ENCODE peak calls at places on chromosomes 11 and 22, in ten cellular contexts. One of them, this sample, is unnamed.

GRCh38 chr11:117781650-117782049 is 15.4 kb downstream of the DSCAML1 start:
- DNase-seq in OCI-M1: no peak
- DNase-seq in activated gamma-delta T cell treated with anti-CD3 and anti-CD28 coated beads, Interleukin-2, amount 50 U/mL, for 16 hours: no peak
- DNase-seq in HFFc6: no peak
- DNase-seq in hypothalamus: no peak
- DNase-seq in COR-L47: no peak
- DNase-seq in endothelial cell: no peak
- DNase-seq in H7: no peak
- DNase-seq in effector memory CD4-positive, alpha-beta T cell: no peak
- DNase-seq in iris pigment epithelial cell: no peak
- DNase-seq in this sample: no peak

GRCh38 chr22:39518124-39518786 is 2.1 kb upstream of the ATF4 start:
- DNase-seq in OCI-M1: peak; percentile 44
- DNase-seq in activated gamma-delta T cell treated with anti-CD3 and anti-CD28 coated beads, Interleukin-2, amount 50 U/mL, for 16 hours: no peak
- DNase-seq in HFFc6: no peak
- DNase-seq in hypothalamus: no peak
- DNase-seq in COR-L47: no peak
- DNase-seq in endothelial cell: no peak
- DNase-seq in H7: no peak
- DNase-seq in effector memory CD4-positive, alpha-beta T cell: no peak
- DNase-seq in iris pigment epithelial cell: peak; percentile 28
- DNase-seq in this sample: no peak

GRCh38 chr11:45379162-45379863 is 93.2 kb upstream of the SYT13 start:
- DNase-seq in OCI-M1: no peak
- DNase-seq in activated gamma-delta T cell treated with anti-CD3 and anti-CD28 coated beads, Interleukin-2, amount 50 U/mL, for 16 hours: no peak
- DNase-seq in HFFc6: no peak
- DNase-seq in hypothalamus: no peak
- DNase-seq in COR-L47: no peak
- DNase-seq in endothelial cell: no peak
- DNase-seq in H7: no peak
- DNase-seq in effector memory CD4-positive, alpha-beta T cell: no peak
- DNase-seq in iris pigment epithelial cell: no peak
- DNase-seq in this sample: no peak

GRCh38 chr11:65552413-65552951 is 5.7 kb downstream of the LTBP3 start:
- DNase-seq in OCI-M1: no peak
- DNase-seq in activated gamma-delta T cell treated with anti-CD3 and anti-CD28 coated beads, Interleukin-2, amount 50 U/mL, for 16 hours: no peak
- DNase-seq in HFFc6: no peak
- DNase-seq in hypothalamus: no peak
- DNase-seq in COR-L47: no peak
- DNase-seq in endothelial cell: no peak
- DNase-seq in H7: no peak
- DNase-seq in effector memory CD4-positive, alpha-beta T cell: no peak
- DNase-seq in iris pigment epithelial cell: no peak
- DNase-seq in this sample: no peak

GRCh38 chr22:31276426-31277167 is 15.7 kb downstream of the PIK3IP1 start:
- DNase-seq in OCI-M1: no peak
- DNase-seq in activated gamma-delta T cell treated with anti-CD3 and anti-CD28 coated beads, Interleukin-2, amount 50 U/mL, for 16 hours: no peak
- DNase-seq in HFFc6: no peak
- DNase-seq in hypothalamus: no peak
- DNase-seq in COR-L47: no peak
- DNase-seq in endothelial cell: no peak
- DNase-seq in H7: no peak
- DNase-seq in effector memory CD4-positive, alpha-beta T cell: no peak
- DNase-seq in iris pigment epithelial cell: no peak
- DNase-seq in this sample: no peak

GRCh38 chr11:63572026-63572688 is 9.0 kb upstream of the PLAAT2 start:
- DNase-seq in OCI-M1: peak; percentile 48
- DNase-seq in activated gamma-delta T cell treated with anti-CD3 and anti-CD28 coated beads, Interleukin-2, amount 50 U/mL, for 16 hours: no peak
- DNase-seq in HFFc6: no peak
- DNase-seq in hypothalamus: no peak
- DNase-seq in COR-L47: no peak
- DNase-seq in endothelial cell: no peak
- DNase-seq in H7: no peak
- DNase-seq in effector memory CD4-positive, alpha-beta T cell: no peak
- DNase-seq in iris pigment epithelial cell: no peak
- DNase-seq in this sample: no peak

GRCh38 chr11:112539741-112540140 is 279.1 kb upstream of the PLET1 start:
- DNase-seq in OCI-M1: no peak
- DNase-seq in activated gamma-delta T cell treated with anti-CD3 and anti-CD28 coated beads, Interleukin-2, amount 50 U/mL, for 16 hours: no peak
- DNase-seq in HFFc6: no peak
- DNase-seq in hypothalamus: no peak
- DNase-seq in COR-L47: no peak
- DNase-seq in endothelial cell: no peak
- DNase-seq in H7: no peak
- DNase-seq in effector memory CD4-positive, alpha-beta T cell: no peak
- DNase-seq in iris pigment epithelial cell: no peak
- DNase-seq in this sample: no peak

GRCh38 chr11:6353367-6353987 is 33.2 kb upstream of the CAVIN3 start:
- DNase-seq in OCI-M1: peak; percentile 68
- DNase-seq in activated gamma-delta T cell treated with anti-CD3 and anti-CD28 coated beads, Interleukin-2, amount 50 U/mL, for 16 hours: peak; percentile 30
- DNase-seq in HFFc6: peak; percentile 7
- DNase-seq in hypothalamus: no peak
- DNase-seq in COR-L47: peak; percentile 75
- DNase-seq in endothelial cell: peak; percentile 70
- DNase-seq in H7: peak; percentile 86
- DNase-seq in effector memory CD4-positive, alpha-beta T cell: peak; percentile 34
- DNase-seq in iris pigment epithelial cell: peak; percentile 28
- DNase-seq in this sample: peak; percentile 96

GRCh38 chr11:120805960-120806555 is 217.8 kb upstream of the TBCEL start:
- DNase-seq in OCI-M1: no peak
- DNase-seq in activated gamma-delta T cell treated with anti-CD3 and anti-CD28 coated beads, Interleukin-2, amount 50 U/mL, for 16 hours: no peak
- DNase-seq in HFFc6: no peak
- DNase-seq in hypothalamus: no peak
- DNase-seq in COR-L47: no peak
- DNase-seq in endothelial cell: no peak
- DNase-seq in H7: no peak
- DNase-seq in effector memory CD4-positive, alpha-beta T cell: no peak
- DNase-seq in iris pigment epithelial cell: no peak
- DNase-seq in this sample: no peak

GRCh38 chr22:50587407-50587806 is 4.8 kb upstream of the CHKB start:
- DNase-seq in OCI-M1: no peak
- DNase-seq in activated gamma-delta T cell treated with anti-CD3 and anti-CD28 coated beads, Interleukin-2, amount 50 U/mL, for 16 hours: no peak
- DNase-seq in HFFc6: no peak
- DNase-seq in hypothalamus: no peak
- DNase-seq in COR-L47: no peak
- DNase-seq in endothelial cell: no peak
- DNase-seq in H7: no peak
- DNase-seq in effector memory CD4-positive, alpha-beta T cell: no peak
- DNase-seq in iris pigment epithelial cell: no peak
- DNase-seq in this sample: no peak

GRCh38 chr11:729492-730074 is 17.7 kb upstream of the TALDO1 start:
- DNase-seq in OCI-M1: no peak
- DNase-seq in activated gamma-delta T cell treated with anti-CD3 and anti-CD28 coated beads, Interleukin-2, amount 50 U/mL, for 16 hours: no peak
- DNase-seq in HFFc6: no peak
- DNase-seq in hypothalamus: no peak
- DNase-seq in COR-L47: no peak
- DNase-seq in endothelial cell: no peak
- DNase-seq in H7: peak; percentile 58
- DNase-seq in effector memory CD4-positive, alpha-beta T cell: no peak
- DNase-seq in iris pigment epithelial cell: no peak
- DNase-seq in this sample: no peak

GRCh38 chr11:101516546-101516945 is 67.3 kb downstream of the TRPC6 start:
- DNase-seq in OCI-M1: peak; percentile 88
- DNase-seq in activated gamma-delta T cell treated with anti-CD3 and anti-CD28 coated beads, Interleukin-2, amount 50 U/mL, for 16 hours: no peak
- DNase-seq in HFFc6: no peak
- DNase-seq in hypothalamus: no peak
- DNase-seq in COR-L47: no peak
- DNase-seq in endothelial cell: peak; percentile 7
- DNase-seq in H7: peak; percentile 19
- DNase-seq in effector memory CD4-positive, alpha-beta T cell: no peak
- DNase-seq in iris pigment epithelial cell: no peak
- DNase-seq in this sample: no peak